ENCODE peak calls at places on chromosomes 11 and 22, in eight cellular contexts. One of them, this sample, is unnamed.

GRCh38 chr11:350723-351255 is 18.5 kb upstream of the B4GALNT4 start:
- DNase-seq in right cardiac atrium: peak; percentile 21
- DNase-seq in HL-60: peak; percentile 67
- DNase-seq in CD8-positive, alpha-beta T cell: peak; percentile 32
- DNase-seq in cardiac muscle cell: no peak
- DNase-seq in right atrium auricular region: no peak
- DNase-seq in MM.1S: peak; percentile 82
- DNase-seq in hepatocyte: no peak
- DNase-seq in this sample: no peak

GRCh38 chr11:95544095-95544795 is 245.3 kb downstream of the FAM76B start:
- DNase-seq in CD8-positive, alpha-beta T cell: no peak
- DNase-seq in MM.1S: no peak
- DNase-seq in cardiac muscle cell: no peak
- DNase-seq in right cardiac atrium: no peak
- DNase-seq in hepatocyte: no peak
- DNase-seq in right atrium auricular region: no peak
- DNase-seq in HL-60: no peak
- DNase-seq in this sample: no peak

GRCh38 chr11:13884159-13884799 is 78.2 kb upstream of the SPON1 start:
- DNase-seq in cardiac muscle cell: no peak
- DNase-seq in right cardiac atrium: no peak
- DNase-seq in MM.1S: no peak
- DNase-seq in CD8-positive, alpha-beta T cell: no peak
- DNase-seq in right atrium auricular region: no peak
- DNase-seq in hepatocyte: no peak
- DNase-seq in HL-60: no peak
- DNase-seq in this sample: no peak

GRCh38 chr11:69799582-69799981 is 19.6 kb downstream of the FGF3 start:
- DNase-seq in MM.1S: no peak
- DNase-seq in right cardiac atrium: no peak
- DNase-seq in right atrium auricular region: no peak
- DNase-seq in HL-60: no peak
- DNase-seq in hepatocyte: no peak
- DNase-seq in CD8-positive, alpha-beta T cell: no peak
- DNase-seq in cardiac muscle cell: no peak
- DNase-seq in this sample: no peak

GRCh38 chr11:61725632-61726280 is 26.7 kb upstream of the MYRF start:
- DNase-seq in MM.1S: no peak
- DNase-seq in CD8-positive, alpha-beta T cell: no peak
- DNase-seq in cardiac muscle cell: no peak
- DNase-seq in right cardiac atrium: peak; percentile 56
- DNase-seq in HL-60: no peak
- DNase-seq in right atrium auricular region: no peak
- DNase-seq in hepatocyte: no peak
- DNase-seq in this sample: no peak

GRCh38 chr11:11349870-11350325 is 3.2 kb downstream of the CSNK2A3 start:
- DNase-seq in hepatocyte: peak; percentile 52
- DNase-seq in MM.1S: no peak
- DNase-seq in right atrium auricular region: no peak
- DNase-seq in right cardiac atrium: no peak
- DNase-seq in CD8-positive, alpha-beta T cell: no peak
- DNase-seq in cardiac muscle cell: no peak
- DNase-seq in HL-60: no peak
- DNase-seq in this sample: no peak

GRCh38 chr11:82899191-82899820 is 924 bp downstream of the PRCP start:
- DNase-seq in CD8-positive, alpha-beta T cell: peak; percentile 19
- DNase-seq in right cardiac atrium: no peak
- DNase-seq in right atrium auricular region: no peak
- DNase-seq in MM.1S: no peak
- DNase-seq in cardiac muscle cell: no peak
- DNase-seq in HL-60: peak; percentile 47
- DNase-seq in hepatocyte: no peak
- DNase-seq in this sample: no peak

GRCh38 chr11:72683782-72684200 is 9.6 kb upstream of the PDE2A start:
- DNase-seq in MM.1S: no peak
- DNase-seq in CD8-positive, alpha-beta T cell: peak; percentile 71
- DNase-seq in right cardiac atrium: peak; percentile 87
- DNase-seq in right atrium auricular region: peak; percentile 78
- DNase-seq in hepatocyte: peak; percentile 70
- DNase-seq in cardiac muscle cell: peak; percentile 76
- DNase-seq in HL-60: peak; percentile 44
- DNase-seq in this sample: peak; percentile 83

GRCh38 chr11:69392104-69392653 is 89.3 kb upstream of the LINC01488 start:
- DNase-seq in right cardiac atrium: peak; percentile 25
- DNase-seq in HL-60: no peak
- DNase-seq in CD8-positive, alpha-beta T cell: no peak
- DNase-seq in cardiac muscle cell: no peak
- DNase-seq in hepatocyte: no peak
- DNase-seq in MM.1S: no peak
- DNase-seq in right atrium auricular region: no peak
- DNase-seq in this sample: no peak

GRCh38 chr11:63745304-63746170 is 23.0 kb downstream of the ZFTA start:
- DNase-seq in HL-60: no peak
- DNase-seq in MM.1S: no peak
- DNase-seq in right atrium auricular region: no peak
- DNase-seq in right cardiac atrium: no peak
- DNase-seq in hepatocyte: peak; percentile 34
- DNase-seq in cardiac muscle cell: no peak
- DNase-seq in CD8-positive, alpha-beta T cell: no peak
- DNase-seq in this sample: no peak

GRCh38 chr11:28834877-28835276 is 726.7 kb downstream of the METTL15 start:
- DNase-seq in right atrium auricular region: no peak
- DNase-seq in MM.1S: no peak
- DNase-seq in cardiac muscle cell: no peak
- DNase-seq in hepatocyte: no peak
- DNase-seq in HL-60: no peak
- DNase-seq in CD8-positive, alpha-beta T cell: no peak
- DNase-seq in right cardiac atrium: no peak
- DNase-seq in this sample: no peak

GRCh38 chr11:65151500-65151899 is 17.2 kb upstream of the SYVN1 start:
- DNase-seq in CD8-positive, alpha-beta T cell: no peak
- DNase-seq in MM.1S: no peak
- DNase-seq in right atrium auricular region: no peak
- DNase-seq in cardiac muscle cell: no peak
- DNase-seq in hepatocyte: no peak
- DNase-seq in right cardiac atrium: no peak
- DNase-seq in HL-60: no peak
- DNase-seq in this sample: no peak

GRCh38 chr11:65147352-65148075 is 13.2 kb upstream of the SYVN1 start:
- DNase-seq in HL-60: no peak
- DNase-seq in right cardiac atrium: no peak
- DNase-seq in CD8-positive, alpha-beta T cell: no peak
- DNase-seq in right atrium auricular region: no peak
- DNase-seq in MM.1S: no peak
- DNase-seq in hepatocyte: no peak
- DNase-seq in cardiac muscle cell: no peak
- DNase-seq in this sample: no peak

GRCh38 chr11:65148657-65149056 is 14.3 kb upstream of the SYVN1 start:
- DNase-seq in CD8-positive, alpha-beta T cell: no peak
- DNase-seq in hepatocyte: no peak
- DNase-seq in right atrium auricular region: no peak
- DNase-seq in cardiac muscle cell: no peak
- DNase-seq in MM.1S: no peak
- DNase-seq in right cardiac atrium: no peak
- DNase-seq in HL-60: no peak
- DNase-seq in this sample: no peak

GRCh38 chr11:65152157-65152556 is 17.8 kb upstream of the SYVN1 start:
- DNase-seq in CD8-positive, alpha-beta T cell: no peak
- DNase-seq in right cardiac atrium: no peak
- DNase-seq in MM.1S: peak; percentile 21
- DNase-seq in HL-60: no peak
- DNase-seq in cardiac muscle cell: no peak
- DNase-seq in right atrium auricular region: no peak
- DNase-seq in hepatocyte: no peak
- DNase-seq in this sample: no peak

DNA sequence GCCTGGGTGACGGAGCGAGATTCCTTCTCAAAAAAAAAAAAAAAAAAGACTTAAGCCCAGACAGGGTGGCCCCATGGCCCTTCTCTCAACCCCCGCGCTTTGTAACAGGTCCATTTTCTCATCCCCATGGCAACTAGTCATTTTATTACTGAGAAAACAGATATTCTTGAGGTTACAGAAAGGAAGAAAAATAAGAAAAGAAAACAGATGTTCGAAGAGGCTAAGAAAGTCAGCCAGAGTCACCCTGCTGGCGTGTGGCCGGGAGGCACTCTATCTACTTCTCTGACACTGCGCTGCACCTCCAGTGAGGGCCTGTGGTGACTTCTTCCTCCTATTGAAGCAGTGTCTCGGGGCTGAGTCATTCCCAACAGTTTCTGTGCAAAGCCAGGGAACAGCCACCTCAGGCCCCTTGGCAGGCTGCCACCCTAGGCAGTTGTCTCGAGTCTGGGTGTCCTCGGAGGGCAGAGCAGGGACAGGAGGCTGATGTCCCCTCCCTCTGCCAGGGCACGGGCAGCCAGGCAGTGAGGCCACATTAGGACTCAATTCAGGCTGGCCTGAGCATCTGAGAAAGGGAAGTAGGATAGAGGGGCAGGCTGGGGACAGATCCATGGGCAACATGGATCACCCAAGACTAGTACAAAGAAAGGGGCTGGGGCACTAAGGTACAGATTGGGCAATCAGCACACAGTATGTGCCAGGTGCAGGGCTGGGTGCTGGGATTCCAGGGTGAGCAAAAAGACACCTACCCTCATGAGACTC is 16.4 kb upstream of the SYVN1 start:
- DNase-seq in HL-60: peak; percentile 96
- DNase-seq in right cardiac atrium: peak; percentile 91
- DNase-seq in CD8-positive, alpha-beta T cell: no peak
- DNase-seq in hepatocyte: peak; percentile 84
- DNase-seq in MM.1S: no peak
- DNase-seq in cardiac muscle cell: no peak
- DNase-seq in right atrium auricular region: peak; percentile 94
- DNase-seq in this sample: no peak
- H3K4me3 ChIP-seq in HL-60: no peak overlapping the region
- H3K4me3 ChIP-seq in right cardiac atrium: no peak overlapping the region
- H3K4me3 ChIP-seq in CD8-positive, alpha-beta T cell: no peak overlapping the region
- H3K4me3 ChIP-seq in hepatocyte: no peak overlapping the region
- H3K4me3 ChIP-seq in MM.1S: no peak overlapping the region
- H3K4me3 ChIP-seq in cardiac muscle cell: no peak overlapping the region
- H3K4me3 ChIP-seq in right atrium auricular region: no peak overlapping the region
- H3K4me3 ChIP-seq in this sample: no peak overlapping the region

DNA sequence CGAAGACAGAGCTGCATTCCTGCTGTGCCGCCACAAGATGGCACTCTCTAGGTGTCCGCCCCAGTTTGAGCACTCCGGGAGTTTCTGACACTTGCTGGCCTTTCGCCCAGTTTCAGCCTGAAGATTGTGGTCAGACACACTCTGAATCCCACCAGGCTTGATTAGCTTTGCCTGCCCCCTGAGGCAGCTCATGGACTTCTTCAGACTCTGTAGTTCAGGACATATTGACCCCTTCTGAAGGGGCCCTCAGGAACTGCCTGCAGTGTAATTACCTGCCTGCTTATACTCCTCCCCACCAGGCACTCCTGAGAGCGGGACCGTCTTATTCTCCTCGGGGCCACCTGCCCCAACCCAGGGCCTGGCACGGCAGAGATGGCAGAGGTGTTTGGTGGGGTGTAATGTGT is 46.2 kb downstream of the EIF3F start:
- DNase-seq in right cardiac atrium: peak; percentile 89
- DNase-seq in hepatocyte: peak; percentile 92
- DNase-seq in right atrium auricular region: peak; percentile 91
- DNase-seq in CD8-positive, alpha-beta T cell: peak; percentile 49
- DNase-seq in MM.1S: peak; percentile 71
- DNase-seq in HL-60: peak; percentile 39
- DNase-seq in cardiac muscle cell: peak; percentile 91
- DNase-seq in this sample: peak; percentile 72
- H3K27ac ChIP-seq in right cardiac atrium: no peak overlapping the region
- H3K27ac ChIP-seq in hepatocyte: peak overlapping the region; percentile 13
- H3K27ac ChIP-seq in right atrium auricular region: no peak overlapping the region
- H3K27ac ChIP-seq in CD8-positive, alpha-beta T cell: no peak overlapping the region
- H3K27ac ChIP-seq in MM.1S: no peak overlapping the region
- H3K27ac ChIP-seq in HL-60: no peak overlapping the region
- H3K27ac ChIP-seq in cardiac muscle cell: no peak overlapping the region
- H3K27ac ChIP-seq in this sample: no peak overlapping the region

DNA sequence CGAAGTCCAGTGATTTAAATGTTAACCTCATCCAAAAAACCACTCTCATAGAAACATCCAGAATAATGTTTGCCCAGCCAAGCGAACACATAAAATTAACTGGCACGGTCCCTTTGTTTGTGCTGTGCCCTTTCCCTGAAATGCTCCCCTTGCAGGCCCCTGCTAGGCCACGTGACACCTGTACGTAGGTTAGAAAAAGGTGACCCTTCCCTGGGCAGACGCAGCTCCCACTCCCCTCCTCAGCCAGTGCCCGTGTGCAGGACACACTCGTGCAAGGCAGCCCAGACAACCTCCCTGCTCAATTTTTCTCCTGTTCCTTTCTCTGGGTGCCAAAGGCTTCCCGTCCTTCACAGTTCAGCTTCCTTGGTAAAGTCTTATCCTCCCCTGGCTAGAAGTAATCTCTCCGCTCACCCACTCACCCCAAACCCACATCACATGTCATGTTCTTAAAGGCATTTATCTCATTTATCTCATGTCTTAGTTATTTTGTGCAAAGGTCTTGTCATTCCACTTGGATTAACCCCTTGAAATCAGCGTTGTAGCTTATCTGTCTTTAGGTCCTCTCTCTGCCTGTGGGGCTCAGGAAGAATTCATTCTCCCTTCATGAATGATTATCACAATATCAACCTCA is 20.7 kb downstream of the FAM83F start:
- DNase-seq in hepatocyte: no peak
- DNase-seq in CD8-positive, alpha-beta T cell: no peak
- DNase-seq in HL-60: no peak
- DNase-seq in right cardiac atrium: no peak
- DNase-seq in right atrium auricular region: no peak
- DNase-seq in MM.1S: no peak
- DNase-seq in cardiac muscle cell: no peak
- DNase-seq in this sample: no peak
- H3K27me3 ChIP-seq in hepatocyte: no peaks in the 10 kb centered on the region
- H3K27me3 ChIP-seq in CD8-positive, alpha-beta T cell: no peaks in the 10 kb centered on the region
- H3K27me3 ChIP-seq in HL-60: no peaks in the 10 kb centered on the region
- H3K27me3 ChIP-seq in right cardiac atrium: no peaks in the 10 kb centered on the region
- H3K27me3 ChIP-seq in right atrium auricular region: no peaks in the 10 kb centered on the region
- H3K27me3 ChIP-seq in MM.1S: no peaks in the 10 kb centered on the region
- H3K27me3 ChIP-seq in cardiac muscle cell: no peaks in the 10 kb centered on the region
- H3K27me3 ChIP-seq in this sample: peaks cover 10% of the 10 kb centered on the region

DNA sequence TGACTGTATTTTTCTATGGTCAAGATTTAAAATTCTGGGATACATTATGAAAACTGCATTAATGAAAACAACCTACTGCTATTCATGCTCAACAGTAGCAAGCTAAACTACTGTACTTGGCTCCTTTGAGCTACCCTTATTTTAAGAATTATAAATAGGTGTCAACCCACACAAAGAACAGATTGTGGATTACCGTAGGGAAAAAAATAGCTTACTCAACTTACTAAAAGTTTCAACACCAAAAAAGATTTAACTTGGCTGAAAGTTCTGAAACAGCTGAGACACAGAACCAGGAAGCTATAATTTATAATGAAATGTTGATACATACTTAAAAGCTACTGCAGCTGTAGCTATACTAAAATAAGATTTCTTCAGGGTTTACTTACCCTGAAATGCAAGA is 10.1 kb downstream of the LIN7C start:
- DNase-seq in HL-60: no peak
- DNase-seq in cardiac muscle cell: no peak
- DNase-seq in MM.1S: no peak
- DNase-seq in right atrium auricular region: no peak
- DNase-seq in right cardiac atrium: no peak
- DNase-seq in hepatocyte: no peak
- DNase-seq in CD8-positive, alpha-beta T cell: no peak
- DNase-seq in this sample: no peak
- H3K4me3 ChIP-seq in HL-60: no peak overlapping the region
- H3K4me3 ChIP-seq in cardiac muscle cell: no peak overlapping the region
- H3K4me3 ChIP-seq in MM.1S: no peak overlapping the region
- H3K4me3 ChIP-seq in right atrium auricular region: no peak overlapping the region
- H3K4me3 ChIP-seq in right cardiac atrium: no peak overlapping the region
- H3K4me3 ChIP-seq in hepatocyte: no peak overlapping the region
- H3K4me3 ChIP-seq in CD8-positive, alpha-beta T cell: no peak overlapping the region
- H3K4me3 ChIP-seq in this sample: no peak overlapping the region